ENCODE peak calls at places on chromosomes 13 and 19, in five cellular contexts. L is H54, T is activated T-cell treated with anti-CD3 and anti-CD28 coated beads for 1 hour, A is Caco-2, R is MCF 10A. V is an unnamed sample.

GRCh38 chr13:38685974-38686571 is 804 bp upstream of the FREM2 start:
- DNase-seq in L (no peak), T (no peak), A (peak; percentile 80), R (peak; percentile 60), V (no peak)

GRCh38 chr13:98508280-98509074 is 68.4 kb downstream of the STK24 start:
- DNase-seq in L (no peak), T (no peak), A (no peak), R (peak; percentile 70), V (no peak)

GRCh38 chr13:26618726-26619125 is 61.2 kb downstream of the WASF3 start:
- DNase-seq in L (no peak), T (no peak), A (no peak), R (no peak), V (no peak)

GRCh38 chr19:38869836-38870607 is 8.1 kb downstream of the RINL start:
- DNase-seq in L (no peak), T (peak; percentile 92), A (no peak), R (peak; percentile 39), V (no peak)

GRCh38 chr13:82833928-82834327 is 1048.3 kb downstream of the SLITRK1 start:
- DNase-seq in L (no peak), T (no peak), A (no peak), R (peak; percentile 23), V (no peak)

GRCh38 chr13:40388617-40389016 is 277.8 kb downstream of the FOXO1 start:
- DNase-seq in L (no peak), T (peak; percentile 62), A (no peak), R (no peak), V (no peak)

GRCh38 chr19:51602189-51602854 is 27.9 kb downstream of the SIGLEC5 start:
- DNase-seq in L (no peak), T (no peak), A (no peak), R (no peak), V (no peak)

GRCh38 chr19:40802300-40803169 is 3.5 kb downstream of the EGLN2 start:
- DNase-seq in L (no peak), T (no peak), A (no peak), R (no peak), V (no peak)

GRCh38 chr13:112583592-112584277 is 4.2 kb downstream of the TUBGCP3 start:
- DNase-seq in L (no peak), T (no peak), A (no peak), R (no peak), V (no peak)

GRCh38 chr19:1457892-1458291 is 8.0 kb downstream of the APC2 start:
- DNase-seq in L (no peak), T (no peak), A (no peak), R (no peak), V (no peak)

GRCh38 chr13:53038993-53039392 is 10.4 kb downstream of the OLFM4 start:
- DNase-seq in L (no peak), T (no peak), A (no peak), R (no peak), V (no peak)

GRCh38 chr13:50149932-50150331 is 134.7 kb downstream of the KCNRG start:
- DNase-seq in L (no peak), T (no peak), A (no peak), R (peak; percentile 33), V (no peak)

GRCh38 chr19:57438925-57439324 is 3.8 kb downstream of the ZNF749 start:
- DNase-seq in L (no peak), T (no peak), A (no peak), R (no peak), V (no peak)

GRCh38 chr13:109606404-109607028 is 179.9 kb downstream of the IRS2 start:
- DNase-seq in L (no peak), T (no peak), A (no peak), R (no peak), V (no peak)

GRCh38 chr13:114145722-114146121 is 13.3 kb upstream of the RASA3 start:
- DNase-seq in L (no peak), T (no peak), A (peak; percentile 19), R (no peak), V (no peak)

GRCh38 chr19:36009220-36009619 is 607 bp upstream of the SYNE4 start:
- DNase-seq in L (no peak), T (no peak), A (peak; percentile 65), R (peak; percentile 60), V (no peak)

GRCh38 chr13:98889419-98890079 is 88.3 kb downstream of the DOCK9 start:
- DNase-seq in L (no peak), T (no peak), A (no peak), R (no peak), V (no peak)

GRCh38 chr19:3403489-3404323 is 37.3 kb downstream of the NFIC start:
- DNase-seq in L (peak; percentile 42), T (no peak), A (no peak), R (peak; percentile 69), V (no peak)

GRCh38 chr13:113275387-113275786 is 21.7 kb upstream of the LAMP1 start:
- DNase-seq in L (peak; percentile 52), T (no peak), A (peak; percentile 78), R (peak; percentile 57), V (peak; percentile 40)

GRCh38 chr13:112904436-112904960 is 64.5 kb upstream of the MCF2L start:
- DNase-seq in L (no peak), T (no peak), A (no peak), R (no peak), V (no peak)

GRCh38 chr19:55312621-55313117 is 12.5 kb downstream of the TMEM150B start:
- DNase-seq in L (no peak), T (no peak), A (no peak), R (no peak), V (no peak)

GRCh38 chr13:101309014-101309619 is 107.2 kb downstream of the NALCN start:
- DNase-seq in L (no peak), T (no peak), A (no peak), R (peak; percentile 39), V (no peak)

GRCh38 chr13:77460195-77460594 is 75.3 kb upstream of the SCEL start:
- DNase-seq in L (no peak), T (no peak), A (no peak), R (peak; percentile 5), V (no peak)

GRCh38 chr13:31122544-31123260 is 39.0 kb downstream of the HSPH1 start:
- DNase-seq in L (no peak), T (no peak), A (no peak), R (no peak), V (no peak)

GRCh38 chr19:1252818-1253513 is 4.6 kb downstream of the MIDN start:
- DNase-seq in L (peak; percentile 86), T (peak; percentile 61), A (no peak), R (peak; percentile 99), V (no peak)

GRCh38 chr13:114043421-114044053 is 69.7 kb upstream of the C13orf46 start:
- DNase-seq in L (peak; percentile 95), T (no peak), A (no peak), R (peak; percentile 52), V (peak; percentile 63)

GRCh38 chr13:47258384-47258783 is 361.5 kb upstream of the HTR2A start:
- DNase-seq in L (no peak), T (no peak), A (no peak), R (peak; percentile 28), V (no peak)

V was measured in SK-N-DZ.